ENCODE peak calls at places on chromosomes 5 and 9, in ten cellular contexts. One of them, this sample, is unnamed.

GRCh38 chr5:180093651-180094382 is 22.3 kb upstream of the RNF130 start:
- DNase-seq in adipocyte: no peak
- DNase-seq in H54: no peak
- DNase-seq in RWPE1: no peak
- DNase-seq in HuH-7: no peak
- DNase-seq in lower leg skin: peak; percentile 58
- DNase-seq in T1000: no peak
- DNase-seq in foreskin fibroblast: no peak
- DNase-seq in activated CD4-positive, alpha-beta T cell treated with anti-CD3 and anti-CD28 coated beads, Interleukin-2, amount 50 U/mL, for 1 hour: no peak
- DNase-seq in colonic mucosa: no peak
- DNase-seq in this sample: no peak

GRCh38 chr5:156893517-156893916 is 43.4 kb downstream of the PPP1R2B start:
- DNase-seq in adipocyte: no peak
- DNase-seq in H54: no peak
- DNase-seq in RWPE1: no peak
- DNase-seq in HuH-7: no peak
- DNase-seq in lower leg skin: no peak
- DNase-seq in T1000: no peak
- DNase-seq in foreskin fibroblast: no peak
- DNase-seq in activated CD4-positive, alpha-beta T cell treated with anti-CD3 and anti-CD28 coated beads, Interleukin-2, amount 50 U/mL, for 1 hour: no peak
- DNase-seq in colonic mucosa: no peak
- DNase-seq in this sample: peak; percentile 77

GRCh38 chr5:136166909-136167308 is 26.1 kb downstream of the SMIM32 start:
- DNase-seq in adipocyte: no peak
- DNase-seq in H54: no peak
- DNase-seq in RWPE1: no peak
- DNase-seq in HuH-7: no peak
- DNase-seq in lower leg skin: no peak
- DNase-seq in T1000: no peak
- DNase-seq in foreskin fibroblast: no peak
- DNase-seq in activated CD4-positive, alpha-beta T cell treated with anti-CD3 and anti-CD28 coated beads, Interleukin-2, amount 50 U/mL, for 1 hour: no peak
- DNase-seq in colonic mucosa: no peak
- DNase-seq in this sample: no peak

GRCh38 chr9:125549465-125550215 is 157.4 kb downstream of the MAPKAP1 start:
- DNase-seq in adipocyte: peak; percentile 94
- DNase-seq in H54: no peak
- DNase-seq in RWPE1: no peak
- DNase-seq in HuH-7: no peak
- DNase-seq in lower leg skin: peak; percentile 51
- DNase-seq in T1000: no peak
- DNase-seq in foreskin fibroblast: peak; percentile 41
- DNase-seq in activated CD4-positive, alpha-beta T cell treated with anti-CD3 and anti-CD28 coated beads, Interleukin-2, amount 50 U/mL, for 1 hour: no peak
- DNase-seq in colonic mucosa: peak; percentile 38
- DNase-seq in this sample: no peak

GRCh38 chr5:73748510-73749410 is 122.8 kb downstream of the ARHGEF28 start:
- DNase-seq in adipocyte: peak; percentile 42
- DNase-seq in H54: no peak
- DNase-seq in RWPE1: no peak
- DNase-seq in HuH-7: no peak
- DNase-seq in lower leg skin: no peak
- DNase-seq in T1000: no peak
- DNase-seq in foreskin fibroblast: no peak
- DNase-seq in activated CD4-positive, alpha-beta T cell treated with anti-CD3 and anti-CD28 coated beads, Interleukin-2, amount 50 U/mL, for 1 hour: no peak
- DNase-seq in colonic mucosa: no peak
- DNase-seq in this sample: no peak

GRCh38 chr5:32217886-32218396 is 43.8 kb upstream of the GOLPH3 start:
- DNase-seq in adipocyte: peak; percentile 41
- DNase-seq in H54: no peak
- DNase-seq in RWPE1: no peak
- DNase-seq in HuH-7: no peak
- DNase-seq in lower leg skin: no peak
- DNase-seq in T1000: no peak
- DNase-seq in foreskin fibroblast: no peak
- DNase-seq in activated CD4-positive, alpha-beta T cell treated with anti-CD3 and anti-CD28 coated beads, Interleukin-2, amount 50 U/mL, for 1 hour: no peak
- DNase-seq in colonic mucosa: peak; percentile 30
- DNase-seq in this sample: no peak

GRCh38 chr9:75083188-75083976 is 4.6 kb downstream of the NMRK1 start:
- DNase-seq in adipocyte: no peak
- DNase-seq in H54: no peak
- DNase-seq in RWPE1: peak; percentile 57
- DNase-seq in HuH-7: no peak
- DNase-seq in lower leg skin: peak; percentile 42
- DNase-seq in T1000: no peak
- DNase-seq in foreskin fibroblast: no peak
- DNase-seq in activated CD4-positive, alpha-beta T cell treated with anti-CD3 and anti-CD28 coated beads, Interleukin-2, amount 50 U/mL, for 1 hour: peak; percentile 33
- DNase-seq in colonic mucosa: peak; percentile 76
- DNase-seq in this sample: no peak

GRCh38 chr9:93681316-93682154 is 105.2 kb downstream of the PHF2 start:
- DNase-seq in adipocyte: no peak
- DNase-seq in H54: no peak
- DNase-seq in RWPE1: no peak
- DNase-seq in HuH-7: no peak
- DNase-seq in lower leg skin: peak; percentile 10
- DNase-seq in T1000: no peak
- DNase-seq in foreskin fibroblast: no peak
- DNase-seq in activated CD4-positive, alpha-beta T cell treated with anti-CD3 and anti-CD28 coated beads, Interleukin-2, amount 50 U/mL, for 1 hour: no peak
- DNase-seq in colonic mucosa: peak; percentile 17
- DNase-seq in this sample: no peak

GRCh38 chr9:78296208-78296892 is 575 bp upstream of the PSAT1 start:
- DNase-seq in adipocyte: peak; percentile 73
- DNase-seq in H54: peak; percentile 83
- DNase-seq in RWPE1: peak; percentile 60
- DNase-seq in HuH-7: peak; percentile 33
- DNase-seq in lower leg skin: peak; percentile 24
- DNase-seq in T1000: peak; percentile 12
- DNase-seq in foreskin fibroblast: no peak
- DNase-seq in activated CD4-positive, alpha-beta T cell treated with anti-CD3 and anti-CD28 coated beads, Interleukin-2, amount 50 U/mL, for 1 hour: no peak
- DNase-seq in colonic mucosa: peak; percentile 50
- DNase-seq in this sample: peak; percentile 7

GRCh38 chr9:14440062-14440461 is 126.1 kb upstream of the NFIB start:
- DNase-seq in adipocyte: no peak
- DNase-seq in H54: no peak
- DNase-seq in RWPE1: no peak
- DNase-seq in HuH-7: no peak
- DNase-seq in lower leg skin: no peak
- DNase-seq in T1000: no peak
- DNase-seq in foreskin fibroblast: no peak
- DNase-seq in activated CD4-positive, alpha-beta T cell treated with anti-CD3 and anti-CD28 coated beads, Interleukin-2, amount 50 U/mL, for 1 hour: no peak
- DNase-seq in colonic mucosa: no peak
- DNase-seq in this sample: no peak

GRCh38 chr5:36919650-36920049 is 43.1 kb downstream of the NIPBL start:
- DNase-seq in adipocyte: no peak
- DNase-seq in H54: no peak
- DNase-seq in RWPE1: no peak
- DNase-seq in HuH-7: no peak
- DNase-seq in lower leg skin: no peak
- DNase-seq in T1000: no peak
- DNase-seq in foreskin fibroblast: no peak
- DNase-seq in activated CD4-positive, alpha-beta T cell treated with anti-CD3 and anti-CD28 coated beads, Interleukin-2, amount 50 U/mL, for 1 hour: no peak
- DNase-seq in colonic mucosa: no peak
- DNase-seq in this sample: no peak

GRCh38 chr5:149372932-149373331 is 6.2 kb downstream of the IL17B start:
- DNase-seq in adipocyte: no peak
- DNase-seq in H54: no peak
- DNase-seq in RWPE1: no peak
- DNase-seq in HuH-7: no peak
- DNase-seq in lower leg skin: no peak
- DNase-seq in T1000: no peak
- DNase-seq in foreskin fibroblast: no peak
- DNase-seq in activated CD4-positive, alpha-beta T cell treated with anti-CD3 and anti-CD28 coated beads, Interleukin-2, amount 50 U/mL, for 1 hour: no peak
- DNase-seq in colonic mucosa: no peak
- DNase-seq in this sample: no peak

GRCh38 chr5:103519550-103519949 is 43.0 kb downstream of the NUDT12 start:
- DNase-seq in adipocyte: no peak
- DNase-seq in H54: no peak
- DNase-seq in RWPE1: no peak
- DNase-seq in HuH-7: peak; percentile 19
- DNase-seq in lower leg skin: no peak
- DNase-seq in T1000: no peak
- DNase-seq in foreskin fibroblast: no peak
- DNase-seq in activated CD4-positive, alpha-beta T cell treated with anti-CD3 and anti-CD28 coated beads, Interleukin-2, amount 50 U/mL, for 1 hour: no peak
- DNase-seq in colonic mucosa: no peak
- DNase-seq in this sample: no peak

GRCh38 chr5:7392401-7393024 is 3.4 kb upstream of the ADCY2 start:
- DNase-seq in adipocyte: peak; percentile 60
- DNase-seq in H54: peak; percentile 36
- DNase-seq in RWPE1: no peak
- DNase-seq in HuH-7: peak; percentile 38
- DNase-seq in lower leg skin: no peak
- DNase-seq in T1000: no peak
- DNase-seq in foreskin fibroblast: peak; percentile 7
- DNase-seq in activated CD4-positive, alpha-beta T cell treated with anti-CD3 and anti-CD28 coated beads, Interleukin-2, amount 50 U/mL, for 1 hour: no peak
- DNase-seq in colonic mucosa: peak; percentile 43
- DNase-seq in this sample: no peak

GRCh38 chr9:133604856-133605255 is 4.3 kb downstream of the FAM163B start:
- DNase-seq in adipocyte: no peak
- DNase-seq in H54: no peak
- DNase-seq in RWPE1: no peak
- DNase-seq in HuH-7: no peak
- DNase-seq in lower leg skin: no peak
- DNase-seq in T1000: no peak
- DNase-seq in foreskin fibroblast: no peak
- DNase-seq in activated CD4-positive, alpha-beta T cell treated with anti-CD3 and anti-CD28 coated beads, Interleukin-2, amount 50 U/mL, for 1 hour: no peak
- DNase-seq in colonic mucosa: no peak
- DNase-seq in this sample: no peak

GRCh38 chr9:6907772-6908381 is 150.1 kb downstream of the KDM4C start:
- DNase-seq in adipocyte: peak; percentile 66
- DNase-seq in H54: no peak
- DNase-seq in RWPE1: no peak
- DNase-seq in HuH-7: no peak
- DNase-seq in lower leg skin: no peak
- DNase-seq in T1000: no peak
- DNase-seq in foreskin fibroblast: no peak
- DNase-seq in activated CD4-positive, alpha-beta T cell treated with anti-CD3 and anti-CD28 coated beads, Interleukin-2, amount 50 U/mL, for 1 hour: no peak
- DNase-seq in colonic mucosa: no peak
- DNase-seq in this sample: no peak

GRCh38 chr5:110612778-110613396 is 113.6 kb downstream of the TMEM232 start:
- DNase-seq in adipocyte: no peak
- DNase-seq in H54: no peak
- DNase-seq in RWPE1: no peak
- DNase-seq in HuH-7: no peak
- DNase-seq in lower leg skin: no peak
- DNase-seq in T1000: no peak
- DNase-seq in foreskin fibroblast: no peak
- DNase-seq in activated CD4-positive, alpha-beta T cell treated with anti-CD3 and anti-CD28 coated beads, Interleukin-2, amount 50 U/mL, for 1 hour: no peak
- DNase-seq in colonic mucosa: no peak
- DNase-seq in this sample: no peak

GRCh38 chr5:86493777-86494176 is 124.0 kb upstream of the COX7C start:
- DNase-seq in adipocyte: no peak
- DNase-seq in H54: no peak
- DNase-seq in RWPE1: no peak
- DNase-seq in HuH-7: no peak
- DNase-seq in lower leg skin: no peak
- DNase-seq in T1000: no peak
- DNase-seq in foreskin fibroblast: no peak
- DNase-seq in activated CD4-positive, alpha-beta T cell treated with anti-CD3 and anti-CD28 coated beads, Interleukin-2, amount 50 U/mL, for 1 hour: no peak
- DNase-seq in colonic mucosa: no peak
- DNase-seq in this sample: no peak

GRCh38 chr5:113090336-113091106 is 113.9 kb downstream of the DCP2 start:
- DNase-seq in adipocyte: no peak
- DNase-seq in H54: peak; percentile 10
- DNase-seq in RWPE1: no peak
- DNase-seq in HuH-7: no peak
- DNase-seq in lower leg skin: no peak
- DNase-seq in T1000: no peak
- DNase-seq in foreskin fibroblast: no peak
- DNase-seq in activated CD4-positive, alpha-beta T cell treated with anti-CD3 and anti-CD28 coated beads, Interleukin-2, amount 50 U/mL, for 1 hour: no peak
- DNase-seq in colonic mucosa: no peak
- DNase-seq in this sample: no peak

GRCh38 chr5:52822437-52822836 is 34.7 kb downstream of the ITGA1 start:
- DNase-seq in adipocyte: no peak
- DNase-seq in H54: no peak
- DNase-seq in RWPE1: no peak
- DNase-seq in HuH-7: no peak
- DNase-seq in lower leg skin: peak; percentile 18
- DNase-seq in T1000: no peak
- DNase-seq in foreskin fibroblast: no peak
- DNase-seq in activated CD4-positive, alpha-beta T cell treated with anti-CD3 and anti-CD28 coated beads, Interleukin-2, amount 50 U/mL, for 1 hour: no peak
- DNase-seq in colonic mucosa: peak; percentile 29
- DNase-seq in this sample: no peak

GRCh38 chr5:166505086-166505485 is 1786.4 kb upstream of the WWC1 start:
- DNase-seq in adipocyte: no peak
- DNase-seq in H54: no peak
- DNase-seq in RWPE1: no peak
- DNase-seq in HuH-7: no peak
- DNase-seq in lower leg skin: no peak
- DNase-seq in T1000: no peak
- DNase-seq in foreskin fibroblast: no peak
- DNase-seq in activated CD4-positive, alpha-beta T cell treated with anti-CD3 and anti-CD28 coated beads, Interleukin-2, amount 50 U/mL, for 1 hour: no peak
- DNase-seq in colonic mucosa: no peak
- DNase-seq in this sample: no peak

GRCh38 chr5:131481569-131481968 is 153.5 kb downstream of the RAPGEF6 start:
- DNase-seq in adipocyte: peak; percentile 47
- DNase-seq in H54: no peak
- DNase-seq in RWPE1: no peak
- DNase-seq in HuH-7: no peak
- DNase-seq in lower leg skin: no peak
- DNase-seq in T1000: no peak
- DNase-seq in foreskin fibroblast: no peak
- DNase-seq in activated CD4-positive, alpha-beta T cell treated with anti-CD3 and anti-CD28 coated beads, Interleukin-2, amount 50 U/mL, for 1 hour: no peak
- DNase-seq in colonic mucosa: no peak
- DNase-seq in this sample: no peak

GRCh38 chr9:3708751-3709150 is 182.9 kb upstream of the RFX3 start:
- DNase-seq in adipocyte: peak; percentile 32
- DNase-seq in H54: no peak
- DNase-seq in RWPE1: no peak
- DNase-seq in HuH-7: no peak
- DNase-seq in lower leg skin: no peak
- DNase-seq in T1000: no peak
- DNase-seq in foreskin fibroblast: peak; percentile 33
- DNase-seq in activated CD4-positive, alpha-beta T cell treated with anti-CD3 and anti-CD28 coated beads, Interleukin-2, amount 50 U/mL, for 1 hour: no peak
- DNase-seq in colonic mucosa: no peak
- DNase-seq in this sample: no peak

GRCh38 chr9:134433909-134434895 is 107.9 kb downstream of the RXRA start:
- DNase-seq in adipocyte: no peak
- DNase-seq in H54: no peak
- DNase-seq in RWPE1: no peak
- DNase-seq in HuH-7: no peak
- DNase-seq in lower leg skin: no peak
- DNase-seq in T1000: no peak
- DNase-seq in foreskin fibroblast: no peak
- DNase-seq in activated CD4-positive, alpha-beta T cell treated with anti-CD3 and anti-CD28 coated beads, Interleukin-2, amount 50 U/mL, for 1 hour: no peak
- DNase-seq in colonic mucosa: no peak
- DNase-seq in this sample: no peak

GRCh38 chr5:100682625-100683024 is 147.5 kb downstream of the FAM174A start:
- DNase-seq in adipocyte: no peak
- DNase-seq in H54: no peak
- DNase-seq in RWPE1: no peak
- DNase-seq in HuH-7: no peak
- DNase-seq in lower leg skin: no peak
- DNase-seq in T1000: no peak
- DNase-seq in foreskin fibroblast: no peak
- DNase-seq in activated CD4-positive, alpha-beta T cell treated with anti-CD3 and anti-CD28 coated beads, Interleukin-2, amount 50 U/mL, for 1 hour: no peak
- DNase-seq in colonic mucosa: no peak
- DNase-seq in this sample: no peak

GRCh38 chr5:184461-184860 is 6.8 kb upstream of the LRRC14B start:
- DNase-seq in adipocyte: peak; percentile 43
- DNase-seq in H54: no peak
- DNase-seq in RWPE1: no peak
- DNase-seq in HuH-7: no peak
- DNase-seq in lower leg skin: no peak
- DNase-seq in T1000: no peak
- DNase-seq in foreskin fibroblast: no peak
- DNase-seq in activated CD4-positive, alpha-beta T cell treated with anti-CD3 and anti-CD28 coated beads, Interleukin-2, amount 50 U/mL, for 1 hour: no peak
- DNase-seq in colonic mucosa: no peak
- DNase-seq in this sample: no peak

GRCh38 chr9:131140550-131140949 is 15.2 kb downstream of the NUP214 start:
- DNase-seq in adipocyte: no peak
- DNase-seq in H54: no peak
- DNase-seq in RWPE1: no peak
- DNase-seq in HuH-7: no peak
- DNase-seq in lower leg skin: no peak
- DNase-seq in T1000: no peak
- DNase-seq in foreskin fibroblast: no peak
- DNase-seq in activated CD4-positive, alpha-beta T cell treated with anti-CD3 and anti-CD28 coated beads, Interleukin-2, amount 50 U/mL, for 1 hour: no peak
- DNase-seq in colonic mucosa: no peak
- DNase-seq in this sample: no peak

GRCh38 chr5:77306531-77306930 is 96.1 kb downstream of the PDE8B start:
- DNase-seq in adipocyte: no peak
- DNase-seq in H54: no peak
- DNase-seq in RWPE1: no peak
- DNase-seq in HuH-7: no peak
- DNase-seq in lower leg skin: no peak
- DNase-seq in T1000: no peak
- DNase-seq in foreskin fibroblast: no peak
- DNase-seq in activated CD4-positive, alpha-beta T cell treated with anti-CD3 and anti-CD28 coated beads, Interleukin-2, amount 50 U/mL, for 1 hour: no peak
- DNase-seq in colonic mucosa: no peak
- DNase-seq in this sample: no peak